ENCODE peak calls at places on chromosome 3, in eight cellular contexts. J is Peyer's patch, K is esophagus squamous epithelium, T is stomach, M is HepG2, Q is right lobe of liver, W is tibial nerve, G is IMR-90. C is an unnamed sample.

GRCh38 chr3:111070772-111071256 is 802 bp upstream of the NECTIN3 start:
- DNase-seq in J (no peak), K (no peak), T (no peak), M (peak; percentile 5), Q (peak; percentile 35), W (no peak), G (no peak), C (no peak)

GRCh38 chr3:140467104-140467577 is 210.7 kb upstream of the TRIM42 start:
- DNase-seq in J (no peak), K (no peak), T (no peak), M (peak; percentile 25), Q (no peak), W (no peak), G (no peak), C (peak; percentile 87)

GRCh38 chr3:196604548-196604947 is 34.9 kb upstream of the NRROS start:
- DNase-seq in J (peak; percentile 65), K (no peak), T (no peak), M (no peak), Q (no peak), W (no peak), G (no peak), C (no peak)

GRCh38 chr3:194488007-194488742 is 1.4 kb upstream of the ATP13A3 start:
- DNase-seq in J (no peak), K (no peak), T (no peak), M (no peak), Q (peak; percentile 43), W (no peak), G (no peak), C (no peak)

GRCh38 chr3:47239929-47240328 is 42.7 kb downstream of the KIF9 start:
- DNase-seq in J (no peak), K (no peak), T (no peak), M (no peak), Q (no peak), W (no peak), G (no peak), C (no peak)

GRCh38 chr3:106004137-106004600 is 135.4 kb upstream of the CBLB start:
- DNase-seq in J (no peak), K (no peak), T (no peak), M (no peak), Q (no peak), W (no peak), G (peak; percentile 91), C (no peak)

GRCh38 chr3:172208586-172209332 is 169.4 kb downstream of the FNDC3B start:
- DNase-seq in J (no peak), K (no peak), T (no peak), M (no peak), Q (no peak), W (no peak), G (peak; percentile 28), C (no peak)

GRCh38 chr3:30146978-30147377 is 459.4 kb upstream of the TGFBR2 start:
- DNase-seq in J (no peak), K (no peak), T (no peak), M (peak; percentile 9), Q (no peak), W (no peak), G (no peak), C (no peak)

GRCh38 chr3:88038561-88038960 is 20.2 kb downstream of the CGGBP1 start:
- DNase-seq in J (no peak), K (no peak), T (no peak), M (no peak), Q (no peak), W (no peak), G (peak; percentile 80), C (no peak)

GRCh38 chr3:186754006-186754405 is 29.4 kb upstream of the EIF4A2 start:
- DNase-seq in J (no peak), K (no peak), T (no peak), M (no peak), Q (no peak), W (no peak), G (no peak), C (no peak)

GRCh38 chr3:45966969-45967640 is 23.8 kb downstream of the CXCR6 start:
- DNase-seq in J (no peak), K (no peak), T (no peak), M (no peak), Q (no peak), W (no peak), G (no peak), C (no peak)

GRCh38 chr3:105152987-105153386 is 213.7 kb upstream of the ALCAM start:
- DNase-seq in J (no peak), K (no peak), T (no peak), M (no peak), Q (no peak), W (no peak), G (no peak), C (no peak)

GRCh38 chr3:98326036-98326435 is 27.6 kb upstream of the OR5K4 start:
- DNase-seq in J (no peak), K (no peak), T (no peak), M (no peak), Q (no peak), W (no peak), G (no peak), C (no peak)

GRCh38 chr3:115623414-115623868 is at the start of gene GAP43:
- DNase-seq in J (no peak), K (no peak), T (no peak), M (peak; percentile 3), Q (no peak), W (no peak), G (peak; percentile 86), C (peak; percentile 70)

GRCh38 chr3:122912772-122913538 is 114.6 kb downstream of the SEMA5B start:
- DNase-seq in J (no peak), K (no peak), T (no peak), M (no peak), Q (no peak), W (no peak), G (no peak), C (no peak)

GRCh38 chr3:78986702-78987101 is 781.1 kb downstream of the ROBO1 start:
- DNase-seq in J (no peak), K (no peak), T (no peak), M (no peak), Q (no peak), W (no peak), G (no peak), C (no peak)

GRCh38 chr3:190709351-190709773 is 153.1 kb downstream of the GMNC start:
- DNase-seq in J (no peak), K (no peak), T (no peak), M (no peak), Q (no peak), W (no peak), G (no peak), C (no peak)

GRCh38 chr3:13548696-13549512 is at the start of gene FBLN2:
- DNase-seq in J (no peak), K (no peak), T (peak; percentile 33), M (no peak), Q (no peak), W (no peak), G (no peak), C (no peak)

GRCh38 chr3:45795509-45795881 is 841 bp downstream of the SLC6A20 start:
- DNase-seq in J (no peak), K (no peak), T (no peak), M (no peak), Q (no peak), W (no peak), G (peak; percentile 4), C (no peak)

GRCh38 chr3:44825264-44825925 is 36.3 kb upstream of the TMEM42 start:
- DNase-seq in J (no peak), K (no peak), T (no peak), M (no peak), Q (no peak), W (no peak), G (peak; percentile 85), C (no peak)

GRCh38 chr3:37601832-37602231 is 259.8 kb upstream of the CTDSPL start:
- DNase-seq in J (no peak), K (no peak), T (no peak), M (no peak), Q (no peak), W (no peak), G (no peak), C (peak; percentile 58)

GRCh38 chr3:38620236-38620635 is 29.3 kb downstream of the SCN5A start:
- DNase-seq in J (no peak), K (no peak), T (no peak), M (no peak), Q (no peak), W (no peak), G (peak; percentile 37), C (no peak)

GRCh38 chr3:140093742-140094141 is 158.8 kb downstream of the CLSTN2 start:
- DNase-seq in J (no peak), K (no peak), T (peak; percentile 59), M (no peak), Q (no peak), W (peak; percentile 39), G (peak; percentile 46), C (peak; percentile 68)

GRCh38 chr3:114792159-114792918 is 354.7 kb downstream of the ZBTB20 start:
- DNase-seq in J (no peak), K (no peak), T (no peak), M (no peak), Q (no peak), W (no peak), G (no peak), C (no peak)

GRCh38 chr3:102457644-102458043 is 22.8 kb downstream of the ZPLD1 start:
- DNase-seq in J (no peak), K (no peak), T (no peak), M (no peak), Q (no peak), W (no peak), G (no peak), C (no peak)

GRCh38 chr3:68256635-68257034 is 602.2 kb upstream of the SUCLG2 start:
- DNase-seq in J (no peak), K (no peak), T (no peak), M (no peak), Q (peak; percentile 15), W (no peak), G (no peak), C (peak; percentile 25)

GRCh38 chr3:150806436-150806835 is 43.5 kb upstream of the SIAH2 start:
- DNase-seq in J (no peak), K (no peak), T (no peak), M (no peak), Q (no peak), W (no peak), G (no peak), C (no peak)

GRCh38 chr3:150811984-150812383 is 49.0 kb upstream of the SIAH2 start:
- DNase-seq in J (no peak), K (no peak), T (no peak), M (no peak), Q (no peak), W (no peak), G (no peak), C (no peak)
- H3K27ac ChIP-seq in J (no peak overlapping the region), K (no peak overlapping the region), T (no peak overlapping the region), M (no peak overlapping the region), Q (no peak overlapping the region), W (no peak overlapping the region), G (no peak overlapping the region), C (no peak overlapping the region)

GRCh38 chr3:33658971-33659848 is 58.8 kb downstream of the CLASP2 start:
- DNase-seq in J (peak; percentile 57), K (no peak), T (peak; percentile 62), M (peak; percentile 64), Q (peak; percentile 62), W (peak; percentile 47), G (peak; percentile 88), C (peak; percentile 80)
- TF ChIP-seq POLR2A in J (no peak), K (no peak), T (no peak), M (no peak), Q (no peak), W (peak; percentile 50), G (no peak), C (peak; percentile 60)

GRCh38 chr3:161224786-161225185 is 3.7 kb downstream of the NMD3 start:
- DNase-seq in J (no peak), K (no peak), T (peak; percentile 44), M (no peak), Q (no peak), W (no peak), G (no peak), C (no peak)
- H3K4me3 ChIP-seq in J (no peak overlapping the region), K (no peak overlapping the region), T (no peak overlapping the region), M (peak overlapping the region; percentile 6), Q (peak overlapping the region; percentile 36), W (no peak overlapping the region), G (no peak overlapping the region), C (no peak overlapping the region)

GRCh38 chr3:127049390-127049789 is 66.5 kb downstream of the PLXNA1 start:
- DNase-seq in J (no peak), K (no peak), T (no peak), M (no peak), Q (no peak), W (peak; percentile 8), G (no peak), C (no peak)
- H3K27ac ChIP-seq in J (no peak overlapping the region), K (no peak overlapping the region), T (no peak overlapping the region), M (no peak overlapping the region), Q (no peak overlapping the region), W (no peak overlapping the region), G (no peak overlapping the region), C (no peak overlapping the region)